ENCODE peak calls at places on chromosomes 5 and 9, in eight cellular contexts. F is aorta; M is HTR-8/SVneo; R is pancreas; P is AG20443; N is nucleus accumbens; O is activated CD8-positive, alpha-beta memory T cell treated with anti-CD3 and anti-CD28 coated beads for 4 hours; X is H9. W is an unnamed sample.
A peak's percentile ranks its signal among the peaks of the same experiment; 100 is the strongest.

GRCh38 chr5:21685016-21685415 is 1168.1 kb downstream of the CDH12 start:
- DNase-seq in F (no peak), M (no peak), R (no peak), P (no peak), N (no peak), O (no peak), X (no peak), W (no peak)

GRCh38 chr9:89864731-89865130 is 259.9 kb downstream of the GADD45G start:
- DNase-seq in F (no peak), M (no peak), R (no peak), P (no peak), N (no peak), O (no peak), X (no peak), W (no peak)

GRCh38 chr9:347667-348292 is 133.1 kb downstream of the DOCK8 start:
- DNase-seq in F (no peak), M (peak; percentile 27), R (no peak), P (peak; percentile 47), N (no peak), O (no peak), X (no peak), W (peak; percentile 15)

GRCh38 chr5:81202652-81203051 is 30.5 kb upstream of the CKMT2 start:
- DNase-seq in F (no peak), M (no peak), R (no peak), P (no peak), N (no peak), O (no peak), X (no peak), W (peak; percentile 27)

GRCh38 chr9:97502222-97502983 is 937 bp downstream of the TMOD1 start:
- DNase-seq in F (no peak), M (no peak), R (peak; percentile 45), P (no peak), N (no peak), O (no peak), X (peak; percentile 54), W (no peak)

GRCh38 chr5:6274846-6275543 is 103.4 kb downstream of the MED10 start:
- DNase-seq in F (no peak), M (no peak), R (no peak), P (no peak), N (no peak), O (no peak), X (no peak), W (no peak)

GRCh38 chr9:89655990-89656657 is 51.3 kb downstream of the GADD45G start:
- DNase-seq in F (no peak), M (no peak), R (no peak), P (no peak), N (no peak), O (no peak), X (no peak), W (no peak)

GRCh38 chr5:167953151-167953788 is 338.2 kb upstream of the WWC1 start:
- DNase-seq in F (no peak), M (no peak), R (no peak), P (no peak), N (no peak), O (no peak), X (no peak), W (no peak)

GRCh38 chr9:128275198-128276007 is at the start of gene GOLGA2:
- DNase-seq in F (peak; percentile 67), M (peak; percentile 44), R (peak; percentile 40), P (peak; percentile 83), N (no peak), O (no peak), X (peak; percentile 43), W (no peak)

GRCh38 chr9:130549093-130549735 is 30.2 kb upstream of the FUBP3 start:
- DNase-seq in F (no peak), M (no peak), R (no peak), P (no peak), N (no peak), O (no peak), X (no peak), W (no peak)

GRCh38 chr5:6712136-6712581 is 1.1 kb upstream of the TENT4A start:
- DNase-seq in F (peak; percentile 70), M (peak; percentile 64), R (peak; percentile 52), P (peak; percentile 58), N (peak; percentile 70), O (no peak), X (peak; percentile 56), W (no peak)

GRCh38 chr5:163339148-163339547 is 98.2 kb upstream of the CCNG1 start:
- DNase-seq in F (no peak), M (no peak), R (no peak), P (no peak), N (no peak), O (no peak), X (no peak), W (no peak)

GRCh38 chr5:38758774-38759423 is 86.9 kb upstream of the OSMR start:
- DNase-seq in F (no peak), M (no peak), R (no peak), P (peak; percentile 29), N (no peak), O (no peak), X (no peak), W (no peak)

GRCh38 chr5:141743652-141744333 is 61.8 kb upstream of the ARAP3 start:
- DNase-seq in F (no peak), M (no peak), R (no peak), P (no peak), N (no peak), O (no peak), X (no peak), W (no peak)

GRCh38 chr5:123690821-123691220 is 178.8 kb downstream of the CSNK1G3 start:
- DNase-seq in F (no peak), M (no peak), R (no peak), P (peak; percentile 27), N (no peak), O (no peak), X (no peak), W (peak; percentile 79)